ENCODE peak calls at places on chromosomes 5 and 9, in ten cellular contexts. A is AG04449, H is hepatocyte, X is aorta, Q is cardiac muscle cell, L is skeletal muscle cell, J is body of pancreas, Y is fibroblast of villous mesenchyme, O is gastrocnemius medialis, Z is transverse colon. S is an unnamed sample.

GRCh38 chr5:98570661-98571181 is 202.7 kb upstream of the RGMB start:
- DNase-seq in A (no peak), H (no peak), X (no peak), Q (peak), L (peak), J (no peak), Y (peak), O (no peak), Z (no peak), S (no peak)

GRCh38 chr9:114551750-114552685 is 35.6 kb upstream of the ATP6V1G1 start:
- DNase-seq in A (peak), H (peak), X (peak), Q (peak), L (peak), J (peak), Y (peak), O (peak), Z (peak), S (peak)

GRCh38 chr9:16385590-16386578 is 484.6 kb downstream of the BNC2 start:
- DNase-seq in A (no peak), H (no peak), X (no peak), Q (peak), L (peak), J (no peak), Y (peak), O (no peak), Z (no peak), S (peak)

GRCh38 chr5:42022383-42022782 is 97.3 kb downstream of the FBXO4 start:
- DNase-seq in A (no peak), H (peak), X (no peak), Q (no peak), L (no peak), J (no peak), Y (no peak), O (no peak), Z (no peak), S (no peak)

GRCh38 chr9:135925496-135926133 is 18.3 kb upstream of the CAMSAP1 start:
- DNase-seq in A (no peak), H (no peak), X (peak), Q (no peak), L (no peak), J (no peak), Y (no peak), O (no peak), Z (no peak), S (no peak)

GRCh38 chr5:126920291-126920690 is 110.1 kb downstream of the MARCHF3 start:
- DNase-seq in A (no peak), H (no peak), X (no peak), Q (peak), L (peak), J (peak), Y (peak), O (no peak), Z (no peak), S (no peak)

GRCh38 chr9:4970970-4971641 is 14.0 kb upstream of the JAK2 start:
- DNase-seq in A (no peak), H (no peak), X (no peak), Q (no peak), L (no peak), J (no peak), Y (no peak), O (no peak), Z (no peak), S (no peak)

GRCh38 chr5:145554399-145554798 is 280.7 kb downstream of the PRELID2 start:
- DNase-seq in A (peak), H (peak), X (no peak), Q (peak), L (peak), J (peak), Y (peak), O (no peak), Z (no peak), S (peak)

GRCh38 chr5:97192580-97193421 is 9.8 kb upstream of the RIOK2 start:
- DNase-seq in A (no peak), H (no peak), X (no peak), Q (no peak), L (peak), J (no peak), Y (no peak), O (no peak), Z (no peak), S (no peak)

GRCh38 chr5:97191893-97192292 is 8.8 kb upstream of the RIOK2 start:
- DNase-seq in A (no peak), H (no peak), X (no peak), Q (no peak), L (no peak), J (no peak), Y (no peak), O (no peak), Z (no peak), S (no peak)

GRCh38 chr5:97194366-97194765 is 11.3 kb upstream of the RIOK2 start:
- DNase-seq in A (no peak), H (no peak), X (no peak), Q (no peak), L (no peak), J (no peak), Y (no peak), O (no peak), Z (no peak), S (no peak)
- H3K4me3 ChIP-seq in A (no peak), H (no peak), X (no peak), Q (no peak), L (no peak), J (no peak), Y (no peak), O (no peak), Z (no peak), S (no peak)

GRCh38 chr5:1107167-1108007 is 4.5 kb downstream of the SLC12A7 start:
- DNase-seq in A (no peak), H (peak), X (no peak), Q (no peak), L (no peak), J (no peak), Y (no peak), O (no peak), Z (no peak), S (no peak)
- H3K4me3 ChIP-seq in A (no peak), H (no peak), X (no peak), Q (no peak), L (no peak), J (no peak), Y (no peak), O (no peak), Z (no peak), S (no peak)

GRCh38 chr5:92637247-92637646 is 943.8 kb downstream of the NR2F1-AS1 start:
- DNase-seq in A (no peak), H (no peak), X (no peak), Q (no peak), L (no peak), J (no peak), Y (peak), O (no peak), Z (no peak), S (no peak)

GRCh38 chr5:92637960-92638359 is 943.1 kb downstream of the NR2F1-AS1 start:
- DNase-seq in A (no peak), H (no peak), X (no peak), Q (no peak), L (no peak), J (no peak), Y (peak), O (no peak), Z (no peak), S (no peak)

GRCh38 chr5:92644271-92644886 is 936.6 kb downstream of the NR2F1-AS1 start:
- DNase-seq in A (no peak), H (peak), X (no peak), Q (peak), L (no peak), J (no peak), Y (no peak), O (no peak), Z (no peak), S (no peak)

DNA sequence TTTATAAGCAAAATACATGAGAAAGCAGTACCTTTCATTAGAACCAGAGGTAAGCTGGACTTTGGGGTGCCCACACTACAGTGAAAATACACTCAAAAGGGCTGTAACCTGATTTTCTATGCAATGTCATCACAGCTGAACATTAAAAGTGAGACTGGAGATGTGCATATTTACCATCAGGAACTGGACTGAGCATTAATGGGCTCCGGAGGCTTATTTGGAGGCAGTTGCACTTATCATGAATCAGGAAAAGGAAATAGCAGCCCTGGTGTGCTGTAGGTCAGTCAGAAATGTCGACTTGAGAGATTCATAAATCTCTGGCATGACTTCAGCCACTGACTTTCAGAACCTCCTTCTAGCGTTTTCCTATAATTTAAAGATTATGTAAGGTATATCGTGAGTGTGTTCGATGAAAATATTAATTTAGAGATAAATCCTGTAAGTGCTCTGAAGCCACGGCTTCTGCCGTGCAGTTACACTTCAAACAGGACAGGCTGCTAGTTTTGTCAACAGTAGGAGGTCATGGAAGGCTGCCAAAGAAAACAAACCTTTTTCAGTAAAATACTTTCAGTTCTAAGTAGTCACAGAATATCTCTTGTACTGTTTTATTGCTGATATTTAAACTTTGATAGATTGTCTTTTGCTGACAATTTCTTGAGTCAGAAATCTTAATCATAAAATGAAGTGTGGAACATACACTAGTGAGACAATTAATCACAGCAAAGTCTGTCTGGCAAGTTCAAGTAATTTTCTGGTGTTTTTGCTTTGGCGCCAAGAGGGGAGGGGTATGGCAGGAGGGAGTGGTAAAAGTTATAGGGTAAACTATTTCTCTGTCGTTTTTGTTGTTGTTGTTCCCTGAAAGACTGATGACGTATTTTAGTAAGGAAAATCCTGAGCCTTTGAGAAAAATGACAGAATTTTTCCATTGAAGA is 939.7 kb downstream of the NR2F1-AS1 start:
- DNase-seq in A (no peak), H (peak), X (no peak), Q (peak), L (peak), J (peak), Y (peak), O (no peak), Z (no peak), S (peak)
- H3K4me3 ChIP-seq in A (peak), H (no peak), X (peak), Q (no peak), L (peak), J (no peak), Y (peak), O (peak), Z (no peak), S (peak)

DNA sequence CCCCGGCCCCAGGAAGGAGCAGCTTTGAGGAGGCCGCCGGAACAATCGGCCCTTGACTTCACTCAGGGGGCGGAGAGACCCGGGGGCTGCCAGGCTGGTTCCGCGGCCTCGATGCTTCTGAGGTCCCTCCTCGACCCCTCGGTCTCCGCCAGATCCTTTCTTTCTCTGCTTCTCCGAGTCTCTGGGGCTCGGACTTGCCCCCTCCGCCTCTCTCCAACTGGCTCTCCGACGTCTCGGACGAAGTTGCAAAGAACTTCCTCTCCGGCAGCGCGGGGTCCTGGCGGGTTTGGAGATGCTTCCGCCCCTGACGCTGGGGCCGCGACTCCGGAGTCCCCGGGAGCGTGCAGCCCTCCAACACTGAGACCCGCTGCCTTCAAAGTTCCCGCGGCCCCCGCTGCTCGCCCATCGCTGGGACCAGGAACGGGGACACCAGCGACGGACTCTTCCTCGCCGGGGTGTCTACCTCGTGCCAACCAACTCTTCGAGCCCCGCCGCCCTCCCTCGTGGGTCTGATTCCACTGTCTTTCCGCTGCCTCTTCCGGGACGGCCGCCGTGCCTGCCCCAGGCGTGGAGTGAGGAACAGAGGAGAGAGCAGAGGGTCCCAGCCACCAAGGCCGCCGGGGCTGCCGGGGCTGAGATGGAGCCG is 7.0 kb downstream of the PAX5 start:
- DNase-seq in A (no peak), H (no peak), X (no peak), Q (no peak), L (no peak), J (no peak), Y (no peak), O (no peak), Z (no peak), S (no peak)
- H3K4me3 ChIP-seq in A (no peak), H (no peak), X (no peak), Q (peak), L (peak), J (peak), Y (no peak), O (peak), Z (peak), S (no peak)

GRCh38 chr9:125649315-125649714 is 57.7 kb downstream of the MAPKAP1 start:
- DNase-seq in A (peak), H (no peak), X (no peak), Q (peak), L (peak), J (peak), Y (peak), O (peak), Z (no peak), S (peak)
- H3K4me3 ChIP-seq in A (no peak), H (no peak), X (no peak), Q (no peak), L (no peak), J (no peak), Y (no peak), O (no peak), Z (no peak), S (no peak)

S was measured in kidney epithelial cell.